ENCODE peak calls at places on chromosomes 16 and 17, in six cellular contexts. P, I, H, S, U and G are unnamed samples.

GRCh38 chr17:76239538-76240274 is 587 bp downstream of the RNF157 start:
- DNase-seq in S (no peak), U (no peak), I (no peak), H (peak), P (no peak), G (no peak)

GRCh38 chr16:74730049-74730683 is 29.5 kb upstream of the MLKL start:
- DNase-seq in S (no peak), P (peak), U (no peak), H (no peak), I (no peak), G (no peak)

GRCh38 chr16:77965346-77965745 is 57.0 kb upstream of the CLEC3A start:
- DNase-seq in H (peak), S (no peak), P (no peak), I (no peak), U (no peak), G (no peak)

GRCh38 chr16:10658943-10659342 is 35.8 kb downstream of the TEKT5 start:
- DNase-seq in S (no peak), P (no peak), H (no peak), I (no peak), U (no peak), G (no peak)

GRCh38 chr16:56943761-56944375 is 11.9 kb downstream of the HERPUD1 start:
- DNase-seq in H (no peak), I (no peak), U (no peak), P (no peak), S (no peak), G (no peak)

GRCh38 chr17:81481011-81481799 is 31.4 kb downstream of the ACTG1 start:
- DNase-seq in H (peak), I (peak), S (no peak), P (peak), U (peak), G (peak)

GRCh38 chr16:28931801-28932225 is at the start of gene CD19:
- DNase-seq in U (no peak), P (no peak), S (no peak), H (no peak), I (no peak), G (no peak)

GRCh38 chr16:20114356-20114755 is 40.7 kb upstream of the GPR139 start:
- DNase-seq in H (no peak), P (peak), I (no peak), U (no peak), S (no peak), G (no peak)

GRCh38 chr17:81832608-81833159 is 407 bp downstream of the MCRIP1 start:
- DNase-seq in S (no peak), U (peak), I (no peak), P (no peak), H (peak), G (peak)

GRCh38 chr16:84605339-84605848 is 12.5 kb downstream of the COTL1 start:
- DNase-seq in P (no peak), H (no peak), U (no peak), S (no peak), I (no peak), G (no peak)

GRCh38 chr16:81550412-81550768 is 105.8 kb downstream of the CMIP start:
- DNase-seq in I (no peak), S (no peak), U (no peak), H (peak), P (no peak), G (no peak)

GRCh38 chr16:70573451-70574121 is 50.0 kb downstream of the SF3B3 start:
- DNase-seq in P (no peak), H (peak), S (no peak), I (no peak), U (peak), G (no peak)

GRCh38 chr17:64683791-64684190 is 21.7 kb upstream of the SMURF2 start:
- DNase-seq in S (no peak), H (no peak), I (no peak), P (no peak), U (no peak), G (no peak)

GRCh38 chr16:85192233-85192632 is 80.0 kb upstream of the CIBAR2 start:
- DNase-seq in H (no peak), U (no peak), P (no peak), S (no peak), I (no peak), G (no peak)

GRCh38 chr16:53580038-53580802 is 77.2 kb upstream of the AKTIP start:
- DNase-seq in I (no peak), P (no peak), U (no peak), S (no peak), H (no peak), G (no peak)

GRCh38 chr17:82384730-82385429 is 13.3 kb downstream of the UTS2R start:
- DNase-seq in P (peak), I (peak), S (no peak), U (peak), H (peak), G (peak)

GRCh38 chr16:48206594-48207242 is 37.4 kb upstream of the LONP2 start:
- DNase-seq in S (no peak), U (no peak), P (no peak), I (peak), H (no peak), G (no peak)

GRCh38 chr17:63430223-63430622 is 15.9 kb downstream of the CYB561 start:
- DNase-seq in P (no peak), I (no peak), S (no peak), U (no peak), H (no peak), G (no peak)

GRCh38 chr16:75494696-75495601 is at the start of gene CHST6:
- DNase-seq in I (peak), S (peak), H (peak), P (no peak), U (no peak), G (no peak)

GRCh38 chr17:79332011-79332410 is 257.4 kb downstream of the ENGASE start:
- DNase-seq in S (no peak), P (no peak), I (no peak), H (no peak), U (no peak), G (no peak)

GRCh38 chr16:6066601-6067000 is 969.0 kb upstream of the EEF2KMT start:
- DNase-seq in P (no peak), S (no peak), H (no peak), U (no peak), I (no peak), G (no peak)

GRCh38 chr17:83186226-83186625 is 106.8 kb downstream of the METRNL start:
- DNase-seq in P (no peak), H (no peak), U (no peak), I (peak), S (no peak), G (peak)

GRCh38 chr16:84449156-84450140 is 55.0 kb downstream of the MEAK7 start:
- DNase-seq in I (no peak), P (no peak), U (no peak), H (no peak), S (no peak), G (no peak)

GRCh38 chr17:46742539-46743270 is 75.8 kb downstream of the WNT3 start:
- DNase-seq in I (no peak), S (no peak), U (no peak), H (peak), P (peak), G (peak)

GRCh38 chr17:69323806-69324205 is 3.1 kb downstream of the ABCA5 start:
- DNase-seq in U (no peak), P (no peak), H (no peak), I (no peak), S (no peak), G (no peak)

GRCh38 chr17:2195729-2196128 is 107.9 kb downstream of the SMG6 start:
- DNase-seq in S (no peak), I (no peak), P (no peak), U (no peak), H (no peak), G (no peak)

GRCh38 chr17:45022655-45023339 is 28.6 kb downstream of the DCAKD start:
- DNase-seq in U (no peak), H (no peak), P (no peak), S (peak), I (no peak), G (no peak)

GRCh38 chr16:70750893-70751467 is 50.0 kb downstream of the VAC14 start:
- DNase-seq in I (peak), P (no peak), U (peak), H (peak), S (no peak), G (no peak)

GRCh38 chr17:81323083-81323369 is 27.9 kb upstream of the SLC38A10 start:
- DNase-seq in P (no peak), S (no peak), U (no peak), H (no peak), I (no peak), G (no peak)

GRCh38 chr17:5877948-5878347 is 192.2 kb upstream of the WSCD1 start:
- DNase-seq in S (no peak), U (no peak), I (peak), P (no peak), H (peak), G (no peak)

DNA sequence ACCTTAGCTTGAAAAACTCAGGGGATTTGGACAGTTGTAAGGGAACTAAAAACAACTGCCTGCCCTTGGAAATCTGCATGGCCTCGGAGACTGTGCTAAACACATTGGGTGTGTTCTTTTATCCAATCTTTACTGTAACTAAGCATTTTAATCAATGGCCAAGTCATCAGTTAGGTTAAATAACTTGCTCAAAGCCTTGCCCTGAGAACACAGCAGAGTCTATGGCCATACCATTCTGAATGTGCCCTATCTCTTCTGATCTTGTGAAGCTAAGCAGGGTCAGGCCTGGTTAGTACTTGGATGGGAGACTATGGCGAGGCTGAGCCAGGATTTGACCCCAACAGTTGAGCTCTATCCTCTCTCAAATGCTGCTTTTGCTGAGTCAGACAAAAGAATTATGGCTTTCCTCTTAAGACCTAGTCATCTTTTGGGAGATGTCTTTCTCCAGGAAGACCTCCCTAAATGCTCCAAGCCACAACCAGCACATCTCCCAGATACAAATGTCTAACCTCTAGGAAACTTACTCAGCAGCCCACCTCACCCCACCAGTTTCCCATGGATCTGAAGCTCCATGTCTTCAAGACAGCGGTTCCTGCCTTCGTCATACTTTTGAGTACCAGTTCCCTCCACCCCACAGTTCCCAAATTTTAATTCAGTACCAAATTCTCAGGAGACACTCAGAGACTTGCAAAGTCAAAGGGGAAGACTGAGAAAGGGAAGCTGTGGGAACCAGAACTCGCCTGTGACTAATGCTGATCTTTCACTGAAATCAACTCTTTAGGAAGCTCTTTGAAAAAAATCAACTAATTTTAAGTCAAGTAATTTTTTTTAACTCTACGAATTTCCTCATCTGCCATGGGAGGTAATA is 336.1 kb downstream of the MAF start:
- DNase-seq in P (no peak), H (no peak), I (no peak), S (no peak), U (no peak), G (no peak)
- TF ChIP-seq POLR2A in P (no peak), H (no peak), I (no peak), S (no peak), U (no peak), G (no peak)

GRCh38 chr17:50381920-50382319 is 8.9 kb downstream of the EME1 start:
- DNase-seq in H (no peak), I (no peak), U (no peak), P (no peak), S (no peak), G (peak)

GRCh38 chr17:50382931-50383330 is 9.9 kb downstream of the EME1 start:
- DNase-seq in U (no peak), S (no peak), P (no peak), I (no peak), H (no peak), G (no peak)

GRCh38 chr17:50379733-50380132 is 6.7 kb downstream of the EME1 start:
- DNase-seq in S (no peak), P (no peak), I (no peak), U (no peak), H (no peak), G (no peak)

GRCh38 chr17:50381260-50381815 is 8.3 kb downstream of the EME1 start:
- DNase-seq in H (no peak), P (no peak), I (no peak), S (no peak), U (no peak), G (no peak)

DNA sequence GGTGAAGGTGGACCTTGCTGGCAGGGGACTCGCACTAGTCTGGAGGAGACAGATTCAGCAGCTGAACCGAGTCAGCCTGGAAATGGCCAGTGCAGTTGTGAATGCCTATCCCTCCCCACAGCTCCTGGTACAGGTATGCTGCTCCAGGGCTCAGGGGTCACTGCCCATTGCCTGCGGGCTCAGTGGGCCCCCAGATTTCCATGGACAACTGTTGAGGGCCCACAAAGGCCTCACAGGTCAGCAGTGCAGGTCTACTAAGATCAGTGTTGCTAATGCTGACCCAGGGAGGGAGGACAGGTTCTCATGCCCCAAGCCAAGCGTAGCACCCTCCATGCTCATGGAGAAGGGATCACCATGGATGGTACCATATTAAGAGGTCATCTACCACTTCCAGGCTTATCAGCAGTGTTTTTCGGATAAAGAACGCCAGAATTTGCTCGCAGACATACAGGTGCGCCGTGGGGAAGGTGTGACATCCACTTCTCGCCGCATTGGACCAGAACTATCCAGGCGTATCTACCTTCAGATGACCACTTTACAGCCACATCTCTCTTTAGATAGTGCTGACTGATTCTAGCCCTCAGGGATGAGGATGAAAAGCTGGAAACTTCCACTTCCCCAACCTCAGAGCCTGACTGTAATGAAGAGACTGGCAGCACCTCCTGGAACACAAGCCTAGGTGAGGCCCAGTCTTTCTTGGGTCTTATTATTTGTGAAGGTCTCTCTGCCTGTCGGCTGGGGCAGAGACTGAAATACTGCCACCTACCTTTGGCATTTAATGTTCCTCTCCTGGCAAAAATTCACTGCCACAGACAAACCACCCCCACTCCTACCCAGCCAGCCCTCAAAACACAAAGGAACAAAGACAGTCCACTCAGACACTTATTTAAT is 7.6 kb downstream of the EME1 start:
- DNase-seq in S (no peak), I (no peak), U (no peak), H (no peak), P (no peak), G (no peak)
- TF ChIP-seq POLR2A in S (peak), I (no peak), U (no peak), H (no peak), P (no peak), G (peak)

DNA sequence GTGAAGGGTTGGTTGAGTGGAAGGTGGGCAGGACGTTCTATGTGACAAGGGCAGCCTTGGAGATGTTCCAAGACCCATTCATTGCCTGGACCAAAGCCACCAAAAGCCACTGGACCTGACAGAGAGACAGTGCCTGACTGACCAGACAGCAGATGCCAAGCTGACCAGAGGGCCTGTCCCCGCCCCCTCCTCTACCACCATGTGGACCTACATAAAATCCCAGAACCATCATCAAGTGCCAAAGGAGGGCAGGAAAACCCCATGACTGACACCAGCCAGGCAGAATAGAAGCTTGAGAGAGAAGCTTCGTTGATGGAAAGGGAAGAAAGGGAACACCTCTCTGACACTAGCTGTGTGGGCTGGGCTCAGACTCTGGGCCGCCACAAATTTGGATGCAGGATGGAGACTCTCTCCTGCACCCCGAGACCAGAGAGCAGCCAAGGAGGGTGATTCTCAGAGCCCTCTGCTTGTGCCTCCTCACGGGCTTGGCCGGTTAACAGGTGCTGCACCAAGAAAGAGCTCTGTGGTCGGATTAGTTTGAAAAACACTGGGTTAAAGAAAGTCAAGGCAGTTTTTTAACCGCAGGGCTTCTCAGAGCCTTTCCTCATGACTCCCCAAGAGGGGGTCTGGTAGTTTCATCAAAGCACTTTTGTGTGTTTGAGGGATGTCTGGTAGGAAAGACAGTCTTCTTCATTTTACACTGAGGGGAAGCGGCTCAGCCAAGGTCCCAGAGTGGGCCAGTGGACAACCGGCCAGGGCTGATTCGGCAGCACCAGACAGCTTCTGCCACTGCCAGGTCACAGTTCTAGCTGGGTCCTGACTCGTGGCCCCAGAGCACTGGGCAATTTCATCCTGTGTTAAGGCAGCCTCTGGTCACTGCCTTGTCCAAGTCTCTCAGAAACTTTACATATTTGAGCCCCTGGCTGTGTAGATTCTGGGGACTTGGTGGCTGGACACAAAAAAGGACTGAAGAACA is 1.7 kb downstream of the TNFRSF13B start:
- DNase-seq in U (no peak), S (no peak), I (no peak), P (no peak), H (no peak), G (no peak)
- TF ChIP-seq POLR2A in U (no peak), S (peak), I (no peak), P (no peak), H (no peak), G (no peak)

GRCh38 chr16:89921699-89922476 is 1.3 kb upstream of the TUBB3 start:
- DNase-seq in U (no peak), P (peak), I (peak), S (no peak), H (peak), G (no peak)
- TF ChIP-seq POLR2A in U (peak), P (peak), I (peak), S (no peak), H (peak), G (no peak)

GRCh38 chr17:51537996-51538550 is 277.7 kb downstream of the UTP18 start:
- DNase-seq in U (no peak), H (no peak), P (no peak), I (no peak), S (no peak), G (no peak)

GRCh38 chr17:51536627-51537026 is 276.3 kb downstream of the UTP18 start:
- DNase-seq in P (no peak), I (no peak), U (no peak), S (no peak), H (no peak), G (no peak)

GRCh38 chr17:51540151-51540550 is 279.8 kb downstream of the UTP18 start:
- DNase-seq in I (no peak), H (no peak), U (no peak), P (no peak), S (no peak), G (no peak)

GRCh38 chr17:51546114-51546513 is 285.8 kb downstream of the UTP18 start:
- DNase-seq in H (no peak), I (no peak), S (no peak), P (no peak), U (no peak), G (no peak)

DNA sequence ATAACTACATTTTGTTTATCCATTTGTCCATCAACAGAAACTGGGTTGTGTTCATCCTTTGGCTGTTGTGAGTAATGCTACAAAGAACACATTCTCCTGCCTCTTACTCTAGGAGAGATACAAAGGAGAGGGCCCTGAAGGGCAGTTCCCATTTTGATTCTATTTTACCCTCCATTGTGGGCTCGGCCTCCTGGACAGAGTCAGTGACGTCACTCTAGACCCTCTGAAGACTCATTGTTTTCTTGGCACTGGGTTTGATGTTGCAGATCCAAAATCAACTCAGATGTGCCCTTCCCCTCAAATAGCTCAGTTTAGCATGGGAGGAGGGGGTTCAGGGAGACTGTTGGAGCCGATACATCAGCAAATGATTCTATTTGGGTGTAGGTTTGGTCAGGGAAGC is 280.9 kb downstream of the UTP18 start:
- DNase-seq in P (no peak), U (no peak), H (no peak), S (no peak), I (no peak), G (no peak)
- TF ChIP-seq POLR2A in P (no peak), U (no peak), H (no peak), S (no peak), I (no peak), G (no peak)

DNA sequence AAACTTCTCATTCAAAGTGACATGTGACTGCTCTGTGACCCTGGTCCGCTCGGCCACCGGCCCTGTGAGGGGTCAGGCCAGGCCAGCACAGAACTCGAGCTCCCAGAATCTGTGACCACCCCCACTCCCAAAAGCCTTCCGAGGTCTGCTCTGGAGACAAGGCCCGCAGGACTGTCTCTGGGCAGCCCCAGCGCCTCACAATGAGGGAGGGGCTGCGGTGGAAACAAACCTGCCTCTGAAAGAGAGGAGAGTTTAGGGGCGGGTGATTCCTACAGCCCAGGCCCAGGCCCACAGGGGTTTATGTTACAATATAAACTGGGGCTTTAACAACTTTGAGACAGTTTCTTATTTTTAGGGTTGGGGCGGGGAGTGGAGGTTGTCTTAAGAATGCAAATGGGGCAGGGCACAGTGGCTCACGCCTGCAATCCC is 19.9 kb downstream of the IGFBP4 start:
- DNase-seq in I (no peak), H (no peak), P (no peak), U (no peak), S (no peak), G (no peak)
- TF ChIP-seq POLR2A in I (peak), H (no peak), P (no peak), U (no peak), S (no peak), G (no peak)